ENCODE peak calls at places on chromosomes 5 and 9, in six cellular contexts. N, B, L, P, Z and K are unnamed samples.
A peak's percentile ranks its signal among the peaks of the same experiment; 100 is the strongest.

GRCh38 chr9:130779153-130779855 is 55.8 kb upstream of the ABL1 start:
- DNase-seq in L (no peak), P (peak; percentile 26), B (no peak), N (no peak), Z (no peak), K (no peak)

GRCh38 chr5:143362828-143363227 is 40.7 kb downstream of the NR3C1 start:
- DNase-seq in P (no peak), N (no peak), Z (no peak), L (no peak), B (no peak), K (no peak)

GRCh38 chr5:164475339-164475977 is 970.0 kb downstream of the MAT2B start:
- DNase-seq in L (no peak), P (peak; percentile 43), N (no peak), Z (no peak), B (peak; percentile 2), K (no peak)

GRCh38 chr5:55916986-55917385 is 65.8 kb downstream of the IL31RA start:
- DNase-seq in B (no peak), Z (no peak), N (no peak), L (no peak), P (no peak), K (no peak)

GRCh38 chr5:3123763-3124157 is 372.3 kb upstream of the IRX2 start:
- DNase-seq in Z (no peak), B (no peak), N (no peak), P (no peak), L (no peak), K (no peak)

GRCh38 chr5:15501057-15501791 is 1.2 kb downstream of the FBXL7 start:
- DNase-seq in P (peak; percentile 88), N (no peak), B (peak; percentile 23), L (no peak), Z (no peak), K (peak; percentile 75)

GRCh38 chr9:35115680-35116538 is at the start of gene ATOSB:
- DNase-seq in Z (peak; percentile 80), L (peak; percentile 52), N (peak; percentile 89), P (peak; percentile 97), B (peak; percentile 90), K (peak; percentile 100)

GRCh38 chr5:167064199-167064811 is 1227.1 kb upstream of the WWC1 start:
- DNase-seq in B (no peak), N (no peak), Z (no peak), L (no peak), P (peak; percentile 1), K (no peak)

GRCh38 chr5:80565330-80565729 is 4.8 kb downstream of the ANKRD34B start:
- DNase-seq in B (no peak), Z (no peak), P (peak; percentile 32), N (no peak), L (no peak), K (no peak)

GRCh38 chr9:107999890-108000289 is 510.3 kb upstream of the KLF4 start:
- DNase-seq in N (no peak), Z (no peak), P (no peak), L (no peak), B (no peak), K (no peak)

GRCh38 chr5:141604318-141604717 is 14.5 kb downstream of the DIAPH1 start:
- DNase-seq in Z (peak; percentile 50), B (no peak), L (no peak), P (peak; percentile 95), N (no peak), K (peak; percentile 32)

GRCh38 chr5:10588779-10589447 is 25.0 kb downstream of the ANKRD33B start:
- DNase-seq in N (no peak), P (no peak), L (no peak), B (no peak), Z (no peak), K (no peak)

GRCh38 chr5:124748687-124749594 is 2.5 kb upstream of the ZNF608 start:
- DNase-seq in P (peak; percentile 92), Z (peak; percentile 95), B (peak; percentile 88), L (peak; percentile 49), N (no peak), K (peak; percentile 92)

GRCh38 chr9:133421615-133422542 is at the start of gene ADAMTS13:
- DNase-seq in P (peak; percentile 11), N (peak; percentile 21), Z (no peak), B (no peak), L (no peak), K (peak; percentile 79)

GRCh38 chr5:122773615-122774014 is 1.3 kb upstream of the SNX2 start:
- DNase-seq in P (no peak), L (no peak), N (no peak), Z (no peak), B (no peak), K (no peak)

GRCh38 chr5:40483316-40483715 is 196.4 kb upstream of the PTGER4 start:
- DNase-seq in Z (no peak), B (no peak), L (no peak), P (peak; percentile 50), N (no peak), K (no peak)

GRCh38 chr9:68530618-68531017 is 10.1 kb downstream of the TMEM252 start:
- DNase-seq in Z (no peak), B (no peak), P (no peak), N (no peak), L (no peak), K (peak; percentile 67)

GRCh38 chr5:118687671-118688621 is 300.4 kb downstream of the DTWD2 start:
- DNase-seq in B (no peak), N (no peak), P (no peak), Z (no peak), L (no peak), K (no peak)

GRCh38 chr5:171428849-171429542 is 9.5 kb downstream of the FGF18 start:
- DNase-seq in N (no peak), L (no peak), P (no peak), B (no peak), Z (no peak), K (no peak)

GRCh38 chr9:21555911-21556310 is 73.8 kb upstream of the IFNE start:
- DNase-seq in L (no peak), N (no peak), P (no peak), B (no peak), Z (no peak), K (no peak)

GRCh38 chr5:139637438-139638089 is 10.6 kb upstream of the CXXC5 start:
- DNase-seq in B (peak; percentile 80), L (no peak), N (no peak), Z (no peak), P (peak; percentile 79), K (peak; percentile 84)

GRCh38 chr5:56011835-56012234 is 17.1 kb upstream of the IL6ST start:
- DNase-seq in N (peak; percentile 18), L (no peak), B (no peak), Z (no peak), P (peak; percentile 93), K (no peak)

GRCh38 chr5:39399135-39400036 is 25.4 kb downstream of the DAB2 start:
- DNase-seq in P (peak; percentile 99), Z (peak; percentile 82), B (no peak), L (no peak), N (no peak), K (no peak)

GRCh38 chr9:97768731-97769130 is 71.6 kb upstream of the XPA start:
- DNase-seq in B (no peak), L (no peak), N (no peak), P (peak; percentile 68), Z (no peak), K (no peak)

GRCh38 chr5:157575096-157575872 is at the start of gene ADAM19:
- DNase-seq in N (no peak), Z (no peak), P (peak; percentile 63), B (peak; percentile 25), L (no peak), K (no peak)

GRCh38 chr5:160287378-160288051 is 24.8 kb downstream of the CCNJL start:
- DNase-seq in N (no peak), L (no peak), B (peak; percentile 15), P (peak; percentile 48), Z (no peak), K (peak; percentile 94)

GRCh38 chr9:109418827-109419226 is 79.3 kb downstream of the PTPN3 start:
- DNase-seq in L (no peak), P (no peak), Z (no peak), B (no peak), N (no peak), K (no peak)

GRCh38 chr5:72468606-72469005 is 38.6 kb downstream of the ZNF366 start:
- DNase-seq in L (no peak), P (no peak), Z (no peak), B (no peak), N (no peak), K (no peak)

GRCh38 chr5:27341342-27341741 is 303.0 kb upstream of the CDH9 start:
- DNase-seq in Z (no peak), N (no peak), B (no peak), P (no peak), L (no peak), K (no peak)